ENCODE peak calls at places on chromosomes 12 and 14, in eight cellular contexts. I is B cell, G is Calu3, P is AG04450, O is mesothelial cell of epicardium, W is GM23338, F is cardiac muscle cell, S is mammary epithelial cell. Z is an unnamed sample.
A peak's percentile ranks its signal among the peaks of the same experiment; 100 is the strongest.

GRCh38 chr14:62897057-62897456 is 148.2 kb downstream of the KCNH5 start:
- DNase-seq in I (no peak), G (no peak), P (no peak), O (no peak), W (no peak), F (no peak), S (no peak), Z (no peak)

GRCh38 chr12:98453070-98453469 is 62.3 kb upstream of the TMPO start:
- DNase-seq in I (no peak), G (no peak), P (no peak), O (no peak), W (no peak), F (no peak), S (no peak), Z (no peak)

GRCh38 chr12:67484788-67485480 is 163.6 kb upstream of the DYRK2 start:
- DNase-seq in I (no peak), G (no peak), P (no peak), O (no peak), W (no peak), F (no peak), S (no peak), Z (no peak)

GRCh38 chr12:117857632-117858274 is 111.0 kb downstream of the KSR2 start:
- DNase-seq in I (peak; percentile 32), G (peak; percentile 77), P (no peak), O (no peak), W (peak; percentile 91), F (peak; percentile 42), S (peak; percentile 41), Z (peak; percentile 74)

GRCh38 chr12:34601689-34602088 is 579.4 kb downstream of the ALG10 start:
- DNase-seq in I (no peak), G (no peak), P (no peak), O (no peak), W (no peak), F (no peak), S (no peak), Z (no peak)

GRCh38 chr12:30482650-30483049 is 213.0 kb downstream of the IPO8 start:
- DNase-seq in I (no peak), G (no peak), P (no peak), O (no peak), W (no peak), F (no peak), S (no peak), Z (no peak)

GRCh38 chr14:90681889-90682429 is 134.3 kb downstream of the TTC7B start:
- DNase-seq in I (no peak), G (no peak), P (no peak), O (no peak), W (no peak), F (no peak), S (peak; percentile 14), Z (no peak)

GRCh38 chr12:53808023-53808705 is 56.4 kb upstream of the CISTR start:
- DNase-seq in I (no peak), G (no peak), P (no peak), O (no peak), W (no peak), F (no peak), S (no peak), Z (no peak)

GRCh38 chr14:81855007-81855406 is 321.4 kb upstream of the SEL1L start:
- DNase-seq in I (no peak), G (no peak), P (no peak), O (no peak), W (no peak), F (no peak), S (no peak), Z (no peak)

GRCh38 chr12:108090107-108090899 is 38.8 kb upstream of the WSCD2 start:
- DNase-seq in I (no peak), G (no peak), P (no peak), O (no peak), W (peak; percentile 76), F (no peak), S (no peak), Z (no peak)

GRCh38 chr12:46963977-46964376 is 115.4 kb upstream of the PCED1B start:
- DNase-seq in I (no peak), G (no peak), P (no peak), O (no peak), W (no peak), F (peak; percentile 68), S (peak; percentile 81), Z (no peak)

GRCh38 chr12:89210277-89210676 is 142.0 kb downstream of the DUSP6 start:
- DNase-seq in I (no peak), G (no peak), P (no peak), O (no peak), W (no peak), F (no peak), S (no peak), Z (no peak)

GRCh38 chr14:89473979-89474378 is 56.9 kb upstream of the FOXN3 start:
- DNase-seq in I (no peak), G (no peak), P (peak; percentile 44), O (no peak), W (no peak), F (no peak), S (no peak), Z (no peak)

GRCh38 chr12:59736786-59737185 is 141.0 kb downstream of the SLC16A7 start:
- DNase-seq in I (no peak), G (peak; percentile 9), P (peak; percentile 68), O (no peak), W (no peak), F (peak; percentile 68), S (peak; percentile 73), Z (no peak)

GRCh38 chr12:65533177-65533883 is 254.8 kb downstream of the MSRB3 start:
- DNase-seq in I (no peak), G (no peak), P (no peak), O (no peak), W (no peak), F (peak; percentile 22), S (no peak), Z (no peak)

GRCh38 chr12:93109794-93110203 is 180.7 kb upstream of the EEA1 start:
- DNase-seq in I (no peak), G (no peak), P (no peak), O (no peak), W (no peak), F (no peak), S (no peak), Z (peak; percentile 34)

GRCh38 chr14:77612011-77612620 is 4.3 kb downstream of the SPTLC2 start:
- DNase-seq in I (no peak), G (no peak), P (no peak), O (no peak), W (peak; percentile 24), F (peak; percentile 62), S (no peak), Z (no peak)

GRCh38 chr14:30532264-30532663 is 26.7 kb upstream of the G2E3 start:
- DNase-seq in I (no peak), G (no peak), P (no peak), O (no peak), W (no peak), F (no peak), S (no peak), Z (no peak)

GRCh38 chr14:24351517-24351916 is 11.7 kb upstream of the RIPK3 start:
- DNase-seq in I (no peak), G (no peak), P (no peak), O (no peak), W (peak; percentile 28), F (peak; percentile 63), S (peak; percentile 43), Z (no peak)

GRCh38 chr12:13780453-13780852 is 200.9 kb downstream of the GRIN2B start:
- DNase-seq in I (no peak), G (no peak), P (no peak), O (no peak), W (no peak), F (peak; percentile 39), S (no peak), Z (no peak)

GRCh38 chr12:107845980-107846659 is 71.6 kb downstream of the ASCL4 start:
- DNase-seq in I (no peak), G (no peak), P (no peak), O (no peak), W (no peak), F (no peak), S (peak; percentile 25), Z (peak; percentile 15)

GRCh38 chr12:105369014-105369413 is 38.5 kb downstream of the C12orf75 start:
- DNase-seq in I (no peak), G (no peak), P (peak; percentile 38), O (no peak), W (no peak), F (peak; percentile 68), S (peak; percentile 45), Z (no peak)
- TF ChIP-seq CTCF in I (no peak), G (no peak), P (peak; percentile 38), O (no peak), W (no peak), F (no peak), S (no peak), Z (no peak)

GRCh38 chr14:106843951-106844483 is 1317.6 kb downstream of the TMEM121 start:
- DNase-seq in I (peak; percentile 53), G (peak; percentile 78), P (no peak), O (no peak), W (no peak), F (no peak), S (peak; percentile 66), Z (no peak)

GRCh38 chr14:106845286-106846087 is 1319.1 kb downstream of the TMEM121 start:
- DNase-seq in I (peak; percentile 71), G (peak; percentile 92), P (no peak), O (no peak), W (no peak), F (no peak), S (peak; percentile 93), Z (peak; percentile 47)

GRCh38 chr14:106844608-106845285 is 1318.4 kb downstream of the TMEM121 start:
- DNase-seq in I (peak; percentile 88), G (peak; percentile 81), P (no peak), O (no peak), W (no peak), F (no peak), S (peak; percentile 49), Z (peak; percentile 63)

GRCh38 chr14:106848330-106849121 is 1322.1 kb downstream of the TMEM121 start:
- DNase-seq in I (peak; percentile 48), G (peak; percentile 68), P (no peak), O (no peak), W (no peak), F (no peak), S (peak; percentile 85), Z (peak; percentile 30)

DNA sequence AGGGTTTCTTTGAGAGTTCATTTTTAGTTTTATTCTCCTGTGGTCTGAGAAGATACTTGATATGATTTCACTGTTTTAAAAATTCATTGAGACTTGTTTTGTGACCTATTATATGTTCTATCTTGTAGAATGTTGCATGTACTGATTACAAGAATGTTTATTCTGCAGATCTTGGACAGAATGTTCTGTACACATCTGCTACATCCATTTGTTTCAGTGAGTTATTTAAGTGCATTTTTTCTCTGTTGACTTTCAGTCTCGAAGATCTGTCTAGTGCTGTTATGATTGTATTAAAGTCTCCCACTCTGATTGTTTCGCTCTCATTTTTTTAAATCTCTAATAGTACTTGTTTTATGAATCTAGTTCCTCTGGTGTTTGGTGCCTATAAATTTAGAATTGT is 1319.8 kb downstream of the TMEM121 start:
- DNase-seq in I (no peak), G (no peak), P (no peak), O (no peak), W (no peak), F (no peak), S (peak; percentile 26), Z (no peak)
- TF ChIP-seq CTCF in I (no peak), G (no peak), P (no peak), O (no peak), W (no peak), F (no peak), S (no peak), Z (no peak)

GRCh38 chr12:68506619-68507018 is 104.1 kb upstream of the RAP1B start:
- DNase-seq in I (no peak), G (no peak), P (no peak), O (no peak), W (no peak), F (no peak), S (no peak), Z (no peak)
- TF ChIP-seq CTCF in I (no peak), G (no peak), P (no peak), O (no peak), W (no peak), F (no peak), S (no peak), Z (no peak)

GRCh38 chr12:130162267-130162666 is at the start of gene FZD10:
- DNase-seq in I (no peak), G (no peak), P (no peak), O (peak; percentile 63), W (peak; percentile 62), F (peak; percentile 10), S (no peak), Z (no peak)
- TF ChIP-seq CTCF in I (no peak), G (no peak), P (no peak), O (no peak), W (no peak), F (no peak), S (no peak), Z (no peak)

Z was measured in GM20000.